ENCODE peak calls at places on chromosomes 11 and 22, in eight cellular contexts. F is A549; Y is endothelial cell; C is stimulated activated CD4-positive, alpha-beta T cell treated with anti-CD3 and anti-CD28 coated beads, Interleukin-2, amount 100 ng/mL, for 48 hours; Q is tibial nerve; P is HTR-8/SVneo; S is T-cell; H is stimulated activated CD8-positive, alpha-beta memory T cell treated with anti-CD3 and anti-CD28 coated beads, Interleukin-7, amount 100 ng/mL, for 4 hours. I is an unnamed sample.
A peak's percentile ranks its signal among the peaks of the same experiment; 100 is the strongest.

GRCh38 chr11:62269654-62270278 is at the start of gene SCGB2A2:
- DNase-seq in F (no peak), Y (no peak), C (no peak), Q (no peak), P (no peak), S (no peak), H (no peak), I (no peak)

GRCh38 chr22:45742866-45743450 is 71.3 kb downstream of the ATXN10 start:
- DNase-seq in F (peak; percentile 73), Y (no peak), C (no peak), Q (no peak), P (peak; percentile 14), S (no peak), H (no peak), I (no peak)

GRCh38 chr22:19109198-19110063 is 12.8 kb downstream of the DGCR2 start:
- DNase-seq in F (peak; percentile 22), Y (no peak), C (peak; percentile 19), Q (no peak), P (no peak), S (peak; percentile 62), H (peak; percentile 30), I (peak; percentile 62)

GRCh38 chr11:34050536-34050935 is 995 bp upstream of the CAPRIN1 start:
- DNase-seq in F (no peak), Y (no peak), C (no peak), Q (no peak), P (no peak), S (no peak), H (no peak), I (no peak)

GRCh38 chr11:29119691-29120328 is 897.0 kb downstream of the KCNA4 start:
- DNase-seq in F (peak; percentile 86), Y (no peak), C (no peak), Q (no peak), P (peak; percentile 48), S (no peak), H (no peak), I (no peak)

GRCh38 chr11:3219281-3219892 is 774 bp upstream of the MRGPRG start:
- DNase-seq in F (no peak), Y (no peak), C (no peak), Q (no peak), P (no peak), S (no peak), H (no peak), I (no peak)

GRCh38 chr11:11083441-11083840 is 225.6 kb upstream of the ZBED5 start:
- DNase-seq in F (no peak), Y (no peak), C (no peak), Q (no peak), P (no peak), S (no peak), H (no peak), I (no peak)

GRCh38 chr11:118522571-118523072 is 4.7 kb upstream of the TTC36 start:
- DNase-seq in F (peak; percentile 42), Y (peak; percentile 32), C (no peak), Q (no peak), P (peak; percentile 52), S (no peak), H (no peak), I (no peak)

GRCh38 chr11:103633037-103633788 is 403.2 kb upstream of the DDI1 start:
- DNase-seq in F (no peak), Y (no peak), C (no peak), Q (no peak), P (peak; percentile 59), S (no peak), H (no peak), I (no peak)

GRCh38 chr11:123622576-123622975 is 31.8 kb downstream of the SCN3B start:
- DNase-seq in F (no peak), Y (no peak), C (no peak), Q (no peak), P (no peak), S (no peak), H (no peak), I (no peak)

GRCh38 chr22:38243007-38243775 is 29.6 kb downstream of the TMEM184B start:
- DNase-seq in F (peak; percentile 57), Y (no peak), C (no peak), Q (no peak), P (no peak), S (no peak), H (no peak), I (no peak)

GRCh38 chr11:70712471-70712870 is 314.1 kb downstream of the CTTN start:
- DNase-seq in F (no peak), Y (no peak), C (no peak), Q (no peak), P (no peak), S (no peak), H (no peak), I (no peak)

GRCh38 chr11:130434521-130435223 is 6.3 kb upstream of the ADAMTS8 start:
- DNase-seq in F (peak; percentile 78), Y (peak; percentile 72), C (peak; percentile 48), Q (peak; percentile 63), P (peak; percentile 53), S (peak; percentile 55), H (peak; percentile 38), I (peak; percentile 84)

I was measured in GM20000.